ENCODE peak calls at places on chromosomes 5 and 9, in four cellular contexts. D is A172; Y is Caco-2; V is activated CD8-positive, alpha-beta memory T cell treated with anti-CD3 and anti-CD28 coated beads, Interleukin-2, amount 50 U/mL, for 48 hours. K is an unnamed sample.

GRCh38 chr5:126462239-126463014 is 39.2 kb downstream of the GRAMD2B start:
- DNase-seq in D (no peak), Y (no peak), V (no peak), K (no peak)

GRCh38 chr5:170403675-170404074 is 14.5 kb upstream of the KCNMB1 start:
- DNase-seq in D (no peak), Y (no peak), V (no peak), K (no peak)

GRCh38 chr5:139468421-139468931 is 2.3 kb upstream of the SMIM33 start:
- DNase-seq in D (no peak), Y (peak), V (no peak), K (peak)

GRCh38 chr5:130002183-130002582 is 97.9 kb downstream of the CHSY3 start:
- DNase-seq in D (no peak), Y (no peak), V (no peak), K (no peak)

GRCh38 chr5:151911011-151911410 is 13.6 kb downstream of the GLRA1 start:
- DNase-seq in D (no peak), Y (no peak), V (no peak), K (no peak)

GRCh38 chr5:123088031-123088805 is 823 bp upstream of the PRDM6 start:
- DNase-seq in D (no peak), Y (no peak), V (no peak), K (peak)

GRCh38 chr9:33159058-33159759 is 7.9 kb downstream of the B4GALT1 start:
- DNase-seq in D (peak), Y (no peak), V (no peak), K (no peak)

GRCh38 chr9:130327781-130328348 is 62.3 kb downstream of the HMCN2 start:
- DNase-seq in D (no peak), Y (no peak), V (no peak), K (no peak)

GRCh38 chr9:114316605-114317230 is 6.2 kb upstream of the ORM1 start:
- DNase-seq in D (no peak), Y (peak), V (peak), K (peak)

GRCh38 chr5:176408590-176408989 is 7.7 kb downstream of the CLTB start:
- DNase-seq in D (no peak), Y (no peak), V (no peak), K (no peak)

GRCh38 chr5:131198625-131199024 is 27.9 kb downstream of the LYRM7 start:
- DNase-seq in D (no peak), Y (no peak), V (no peak), K (no peak)